ENCODE peak calls at places on chromosomes 6 and 20, in six cellular contexts. One of them, this sample, is unnamed.

GRCh38 chr6:122722746-122723145 is 56.8 kb upstream of the FABP7 start:
- DNase-seq in HT1080: peak; percentile 70
- DNase-seq in mesendoderm: no peak
- DNase-seq in naive thymus-derived CD4-positive, alpha-beta T cell: no peak
- DNase-seq in T-helper 2 cell: no peak
- DNase-seq in A549: no peak
- DNase-seq in this sample: no peak

GRCh38 chr6:41757931-41758640 is 10.9 kb upstream of the PGC start:
- DNase-seq in HT1080: no peak
- DNase-seq in mesendoderm: peak; percentile 14
- DNase-seq in naive thymus-derived CD4-positive, alpha-beta T cell: no peak
- DNase-seq in T-helper 2 cell: no peak
- DNase-seq in A549: no peak
- DNase-seq in this sample: no peak

GRCh38 chr20:24465730-24466129 is 3.7 kb upstream of the SYNDIG1 start:
- DNase-seq in HT1080: peak; percentile 46
- DNase-seq in mesendoderm: no peak
- DNase-seq in naive thymus-derived CD4-positive, alpha-beta T cell: no peak
- DNase-seq in T-helper 2 cell: no peak
- DNase-seq in A549: no peak
- DNase-seq in this sample: no peak

GRCh38 chr6:4805553-4806307 is 29.5 kb downstream of the CDYL start:
- DNase-seq in HT1080: peak; percentile 17
- DNase-seq in mesendoderm: peak; percentile 77
- DNase-seq in naive thymus-derived CD4-positive, alpha-beta T cell: peak; percentile 19
- DNase-seq in T-helper 2 cell: no peak
- DNase-seq in A549: peak; percentile 70
- DNase-seq in this sample: peak; percentile 34

GRCh38 chr6:91438570-91438969 is 851.7 kb upstream of the MAP3K7 start:
- DNase-seq in HT1080: no peak
- DNase-seq in mesendoderm: no peak
- DNase-seq in naive thymus-derived CD4-positive, alpha-beta T cell: no peak
- DNase-seq in T-helper 2 cell: no peak
- DNase-seq in A549: no peak
- DNase-seq in this sample: no peak

GRCh38 chr6:167733740-167734661 is 92.7 kb upstream of the AFDN start:
- DNase-seq in HT1080: no peak
- DNase-seq in mesendoderm: no peak
- DNase-seq in naive thymus-derived CD4-positive, alpha-beta T cell: no peak
- DNase-seq in T-helper 2 cell: no peak
- DNase-seq in A549: no peak
- DNase-seq in this sample: no peak

GRCh38 chr20:50283922-50284810 is 93.5 kb downstream of the CEBPB start:
- DNase-seq in HT1080: peak; percentile 44
- DNase-seq in mesendoderm: no peak
- DNase-seq in naive thymus-derived CD4-positive, alpha-beta T cell: no peak
- DNase-seq in T-helper 2 cell: no peak
- DNase-seq in A549: peak; percentile 80
- DNase-seq in this sample: peak; percentile 74

GRCh38 chr6:70819715-70820114 is 137.1 kb downstream of the B3GAT2 start:
- DNase-seq in HT1080: no peak
- DNase-seq in mesendoderm: no peak
- DNase-seq in naive thymus-derived CD4-positive, alpha-beta T cell: no peak
- DNase-seq in T-helper 2 cell: no peak
- DNase-seq in A549: no peak
- DNase-seq in this sample: no peak

GRCh38 chr6:70686548-70687133 is 19.0 kb downstream of the SMAP1 start:
- DNase-seq in HT1080: peak; percentile 29
- DNase-seq in mesendoderm: peak; percentile 35
- DNase-seq in naive thymus-derived CD4-positive, alpha-beta T cell: peak; percentile 33
- DNase-seq in T-helper 2 cell: no peak
- DNase-seq in A549: peak; percentile 27
- DNase-seq in this sample: no peak

GRCh38 chr6:154615483-154616025 is 105.1 kb upstream of the CNKSR3 start:
- DNase-seq in HT1080: peak; percentile 71
- DNase-seq in mesendoderm: no peak
- DNase-seq in naive thymus-derived CD4-positive, alpha-beta T cell: no peak
- DNase-seq in T-helper 2 cell: no peak
- DNase-seq in A549: peak; percentile 87
- DNase-seq in this sample: peak; percentile 80

GRCh38 chr20:3550857-3551256 is 80.0 kb downstream of the ATRN start:
- DNase-seq in HT1080: no peak
- DNase-seq in mesendoderm: no peak
- DNase-seq in naive thymus-derived CD4-positive, alpha-beta T cell: no peak
- DNase-seq in T-helper 2 cell: no peak
- DNase-seq in A549: no peak
- DNase-seq in this sample: no peak

GRCh38 chr20:44649976-44650375 is 1.5 kb downstream of the ADA start:
- DNase-seq in HT1080: no peak
- DNase-seq in mesendoderm: no peak
- DNase-seq in naive thymus-derived CD4-positive, alpha-beta T cell: no peak
- DNase-seq in T-helper 2 cell: no peak
- DNase-seq in A549: no peak
- DNase-seq in this sample: no peak

GRCh38 chr20:62885808-62886708 is 24.4 kb upstream of the TCFL5 start:
- DNase-seq in HT1080: no peak
- DNase-seq in mesendoderm: no peak
- DNase-seq in naive thymus-derived CD4-positive, alpha-beta T cell: no peak
- DNase-seq in T-helper 2 cell: no peak
- DNase-seq in A549: no peak
- DNase-seq in this sample: no peak

GRCh38 chr6:39653631-39654030 is 71.6 kb downstream of the KIF6 start:
- DNase-seq in HT1080: no peak
- DNase-seq in mesendoderm: peak; percentile 10
- DNase-seq in naive thymus-derived CD4-positive, alpha-beta T cell: no peak
- DNase-seq in T-helper 2 cell: no peak
- DNase-seq in A549: no peak
- DNase-seq in this sample: no peak

GRCh38 chr6:33583591-33584155 is 3.6 kb upstream of the BAK1 start:
- DNase-seq in HT1080: no peak
- DNase-seq in mesendoderm: peak; percentile 72
- DNase-seq in naive thymus-derived CD4-positive, alpha-beta T cell: no peak
- DNase-seq in T-helper 2 cell: no peak
- DNase-seq in A549: peak; percentile 39
- DNase-seq in this sample: no peak

GRCh38 chr6:89611666-89612065 is 26.9 kb downstream of the LYRM2 start:
- DNase-seq in HT1080: peak; percentile 35
- DNase-seq in mesendoderm: no peak
- DNase-seq in naive thymus-derived CD4-positive, alpha-beta T cell: no peak
- DNase-seq in T-helper 2 cell: no peak
- DNase-seq in A549: no peak
- DNase-seq in this sample: no peak

GRCh38 chr6:29965873-29966601 is 23.7 kb downstream of the HLA-A start:
- DNase-seq in HT1080: peak; percentile 89
- DNase-seq in mesendoderm: peak; percentile 84
- DNase-seq in naive thymus-derived CD4-positive, alpha-beta T cell: peak; percentile 68
- DNase-seq in T-helper 2 cell: no peak
- DNase-seq in A549: peak; percentile 78
- DNase-seq in this sample: peak; percentile 91